ENCODE peak calls at places on chromosomes 12 and 14, in seven cellular contexts. K is mesendoderm, G is IMR-90, Y is neuronal stem cell, S is mesenchymal stem cell, O is trophoblast cell, Z is H1. N is an unnamed sample.
A peak's percentile ranks its signal among the peaks of the same experiment; 100 is the strongest.

GRCh38 chr14:90397401-90398314 is 829 bp downstream of the CALM1 start:
- DNase-seq in K (peak; percentile 57), G (peak; percentile 24), Y (peak; percentile 46), S (peak; percentile 52), O (peak; percentile 61), Z (no peak), N (peak; percentile 53)

GRCh38 chr12:54372113-54372806 is 8.0 kb upstream of the GPR84 start:
- DNase-seq in K (no peak), G (no peak), Y (no peak), S (no peak), O (no peak), Z (no peak), N (no peak)

GRCh38 chr12:57340104-57340503 is 89.1 kb upstream of the STAC3 start:
- DNase-seq in K (peak; percentile 25), G (peak; percentile 87), Y (no peak), S (peak; percentile 96), O (peak; percentile 52), Z (no peak), N (no peak)

GRCh38 chr12:61412209-61412608 is 848.0 kb upstream of the USP15 start:
- DNase-seq in K (peak; percentile 5), G (no peak), Y (no peak), S (no peak), O (no peak), Z (no peak), N (no peak)

GRCh38 chr12:59580050-59580449 is 15.8 kb upstream of the SLC16A7 start:
- DNase-seq in K (no peak), G (no peak), Y (no peak), S (no peak), O (no peak), Z (no peak), N (no peak)

GRCh38 chr14:70032447-70032846 is 153.2 kb downstream of the SMOC1 start:
- DNase-seq in K (peak; percentile 79), G (no peak), Y (no peak), S (no peak), O (peak; percentile 22), Z (peak; percentile 27), N (peak; percentile 61)

GRCh38 chr12:7915911-7916403 is 20.0 kb downstream of the SLC2A3 start:
- DNase-seq in K (peak; percentile 66), G (no peak), Y (no peak), S (peak; percentile 39), O (no peak), Z (no peak), N (peak; percentile 72)

GRCh38 chr12:55188573-55188972 is 32.3 kb upstream of the OR10A7 start:
- DNase-seq in K (no peak), G (no peak), Y (no peak), S (no peak), O (no peak), Z (no peak), N (no peak)

GRCh38 chr12:25119020-25119419 is 75.9 kb downstream of the DNAI7 start:
- DNase-seq in K (no peak), G (no peak), Y (no peak), S (no peak), O (no peak), Z (no peak), N (no peak)

GRCh38 chr14:35810963-35811362 is 1.9 kb upstream of the RALGAPA1 start:
- DNase-seq in K (no peak), G (no peak), Y (no peak), S (no peak), O (no peak), Z (no peak), N (no peak)

GRCh38 chr14:50768220-50768619 is 62.7 kb downstream of the NIN start:
- DNase-seq in K (no peak), G (no peak), Y (no peak), S (no peak), O (no peak), Z (no peak), N (no peak)

GRCh38 chr14:50770586-50770985 is 60.4 kb downstream of the NIN start:
- DNase-seq in K (no peak), G (no peak), Y (no peak), S (no peak), O (no peak), Z (no peak), N (no peak)

GRCh38 chr14:50768693-50769092 is 62.3 kb downstream of the NIN start:
- DNase-seq in K (no peak), G (peak; percentile 35), Y (no peak), S (peak; percentile 31), O (no peak), Z (no peak), N (no peak)

GRCh38 chr14:50772361-50772760 is 58.6 kb downstream of the NIN start:
- DNase-seq in K (no peak), G (peak; percentile 80), Y (no peak), S (no peak), O (no peak), Z (no peak), N (no peak)

DNA sequence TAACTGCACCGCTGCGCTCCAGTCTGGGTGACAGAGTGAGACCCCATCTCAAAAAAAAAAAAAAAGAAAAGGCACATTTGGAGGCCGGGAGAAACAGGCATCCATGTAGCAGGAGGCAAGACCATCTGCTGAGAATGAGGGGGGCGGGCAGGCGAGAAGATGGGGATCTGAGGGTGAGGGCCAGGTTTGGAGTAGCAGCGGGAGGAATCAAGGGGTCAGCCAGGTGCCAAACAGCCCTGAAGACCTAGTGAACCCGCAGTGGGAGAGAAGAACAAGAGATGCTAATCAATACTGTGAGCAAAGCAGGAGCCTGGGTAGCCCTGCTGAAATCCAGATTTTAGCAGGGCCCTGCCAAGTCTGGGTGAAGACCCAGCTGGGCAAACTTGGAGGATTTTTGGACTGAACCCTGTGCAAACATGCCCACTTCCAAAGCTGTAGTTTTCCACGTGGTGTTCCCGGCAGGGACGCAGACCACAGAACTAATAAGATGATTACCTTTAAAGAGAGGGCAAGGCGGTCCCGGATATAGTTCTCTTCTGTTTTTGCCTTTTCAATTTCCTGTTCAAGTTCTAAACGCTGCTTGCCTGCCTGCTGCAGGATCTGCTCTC is 61.0 kb downstream of the NIN start:
- DNase-seq in K (no peak), G (no peak), Y (no peak), S (no peak), O (no peak), Z (no peak), N (no peak)
- H3K18ac ChIP-seq in K (no peak overlapping the region), G (no peak overlapping the region), Y (no peak overlapping the region), S (no peak overlapping the region), O (no peak overlapping the region), Z (no peak overlapping the region), N (no peak overlapping the region)

GRCh38 chr12:120869376-120869775 is 34.8 kb downstream of the SPPL3 start:
- DNase-seq in K (no peak), G (no peak), Y (no peak), S (no peak), O (peak; percentile 52), Z (no peak), N (no peak)
- H2BK5ac ChIP-seq in K (no peak overlapping the region), G (no peak overlapping the region), Y (no peak overlapping the region), S (no peak overlapping the region), O (no peak overlapping the region), Z (no peak overlapping the region), N (no peak overlapping the region)

GRCh38 chr14:100580316-100581227 is 6.6 kb downstream of the BEGAIN start:
- DNase-seq in K (no peak), G (no peak), Y (no peak), S (no peak), O (no peak), Z (no peak), N (no peak)

GRCh38 chr14:100581228-100582145 is 5.7 kb downstream of the BEGAIN start:
- DNase-seq in K (no peak), G (no peak), Y (no peak), S (no peak), O (no peak), Z (no peak), N (no peak)

GRCh38 chr14:100584056-100585031 is 2.9 kb downstream of the BEGAIN start:
- DNase-seq in K (no peak), G (no peak), Y (no peak), S (no peak), O (no peak), Z (no peak), N (no peak)

GRCh38 chr14:100583245-100583644 is 4.0 kb downstream of the BEGAIN start:
- DNase-seq in K (no peak), G (no peak), Y (no peak), S (no peak), O (no peak), Z (no peak), N (no peak)

GRCh38 chr14:100582496-100583165 is 4.6 kb downstream of the BEGAIN start:
- DNase-seq in K (no peak), G (no peak), Y (no peak), S (no peak), O (no peak), Z (no peak), N (no peak)
- H3K18ac ChIP-seq in K (no peak overlapping the region), G (no peak overlapping the region), Y (no peak overlapping the region), S (no peak overlapping the region), O (no peak overlapping the region), Z (no peak overlapping the region), N (no peak overlapping the region)

DNA sequence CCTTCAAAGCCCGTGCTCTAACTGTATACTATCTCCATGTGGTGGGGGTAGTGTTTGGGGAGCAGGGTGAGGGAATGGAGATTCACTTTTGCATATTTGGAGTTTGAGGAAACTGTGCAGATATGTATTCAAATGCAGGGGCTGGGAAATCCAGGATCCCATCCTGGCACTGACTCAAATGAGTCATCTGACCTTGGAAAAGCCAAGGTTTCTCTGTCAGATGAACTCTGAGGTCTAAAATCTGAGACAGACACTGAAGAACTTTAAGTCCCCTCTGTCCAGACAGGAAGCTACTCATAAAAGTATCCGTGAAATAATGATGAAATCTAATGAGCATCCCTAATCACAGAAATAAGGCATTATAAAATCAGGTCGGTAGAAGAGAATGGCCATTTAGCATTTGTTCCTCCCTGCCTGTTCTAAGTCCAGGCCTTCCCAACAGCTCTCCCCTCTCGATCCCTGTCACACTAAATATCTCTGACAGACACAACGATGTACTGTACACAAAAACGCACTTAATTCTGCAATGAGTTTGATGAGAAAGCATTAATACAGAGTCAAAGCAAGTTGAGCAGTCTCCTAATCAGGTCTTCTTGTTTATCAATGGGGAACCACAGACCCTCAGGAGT is 14.4 kb downstream of the NIN start:
- DNase-seq in K (no peak), G (peak; percentile 70), Y (no peak), S (peak; percentile 85), O (no peak), Z (no peak), N (no peak)
- H2BK5ac ChIP-seq in K (no peak overlapping the region), G (no peak overlapping the region), Y (no peak overlapping the region), S (no peak overlapping the region), O (no peak overlapping the region), Z (no peak overlapping the region), N (no peak overlapping the region)

GRCh38 chr12:39406257-39406656 is 36.7 kb downstream of the KIF21A start:
- DNase-seq in K (no peak), G (no peak), Y (no peak), S (no peak), O (no peak), Z (no peak), N (no peak)
- H3K18ac ChIP-seq in K (no peak overlapping the region), G (no peak overlapping the region), Y (no peak overlapping the region), S (no peak overlapping the region), O (no peak overlapping the region), Z (no peak overlapping the region), N (no peak overlapping the region)

N was measured in H9.